ENCODE peak calls at places on chromosomes 7 and 10, in four cellular contexts. J, M, A and D are unnamed samples. For H3K4me1, the result is how much of the 10 kb centered on the place peaks cover.

GRCh38 chr7:127080576-127080975 is 172.2 kb downstream of the GRM8 start:
- DNase-seq in J (no peak), M (no peak), A (no peak), D (no peak)

GRCh38 chr10:49153971-49154370 is 20.1 kb upstream of the FAM170B start:
- DNase-seq in J (peak), M (no peak), A (no peak), D (no peak)

GRCh38 chr10:102946992-102947391 is 28.9 kb downstream of the CNNM2 start:
- DNase-seq in J (no peak), M (no peak), A (no peak), D (no peak)

GRCh38 chr7:151754142-151754590 is 122.7 kb downstream of the PRKAG2 start:
- DNase-seq in J (peak), M (no peak), A (peak), D (peak)

GRCh38 chr10:63506554-63506953 is 14.6 kb upstream of the REEP3 start:
- DNase-seq in J (no peak), M (no peak), A (no peak), D (no peak)

GRCh38 chr10:59508956-59509355 is 146.6 kb upstream of the FAM13C start:
- DNase-seq in J (no peak), M (no peak), A (no peak), D (no peak)

GRCh38 chr7:155788616-155789000 is 23.7 kb downstream of the SHH start:
- DNase-seq in J (no peak), M (no peak), A (no peak), D (no peak)

GRCh38 chr7:25732771-25733217 is 419.2 kb upstream of the NFE2L3 start:
- DNase-seq in J (no peak), M (no peak), A (no peak), D (no peak)

GRCh38 chr7:89771003-89771636 is 383.1 kb upstream of the STEAP1 start:
- DNase-seq in J (no peak), M (no peak), A (no peak), D (no peak)

GRCh38 chr7:25926439-25926838 is 225.6 kb upstream of the NFE2L3 start:
- DNase-seq in J (no peak), M (no peak), A (no peak), D (no peak)

GRCh38 chr7:149505551-149505950 is 7.9 kb upstream of the ZNF746 start:
- DNase-seq in J (no peak), M (no peak), A (no peak), D (no peak)

GRCh38 chr10:75137533-75138438 is 26.3 kb downstream of the SAMD8 start:
- DNase-seq in J (peak), M (no peak), A (no peak), D (no peak)

GRCh38 chr10:47421057-47421952 is 37.2 kb upstream of the ZNF488 start:
- DNase-seq in J (peak), M (no peak), A (no peak), D (no peak)

GRCh38 chr7:101159696-101160674 is 5.4 kb downstream of the VGF start:
- DNase-seq in J (no peak), M (no peak), A (no peak), D (no peak)

GRCh38 chr7:147081117-147081516 is 964.5 kb downstream of the CNTNAP2 start:
- DNase-seq in J (no peak), M (no peak), A (no peak), D (no peak)

GRCh38 chr7:139704308-139704879 is 73.4 kb downstream of the HIPK2 start:
- DNase-seq in J (no peak), M (no peak), A (peak), D (no peak)

GRCh38 chr7:40704172-40704571 is 569.4 kb downstream of the SUGCT start:
- DNase-seq in J (no peak), M (no peak), A (no peak), D (no peak)

GRCh38 chr7:36388423-36388822 is 1.2 kb upstream of the ANLN start:
- DNase-seq in J (no peak), M (no peak), A (no peak), D (no peak)

GRCh38 chr7:157848508-157849340 is 511.9 kb downstream of the DNAJB6 start:
- DNase-seq in J (no peak), M (no peak), A (no peak), D (no peak)

GRCh38 chr7:108613949-108614381 is 44.3 kb downstream of the DNAJB9 start:
- DNase-seq in J (no peak), M (no peak), A (no peak), D (no peak)

GRCh38 chr10:96366508-96366907 is 7.7 kb upstream of the OPALIN start:
- DNase-seq in J (peak), M (no peak), A (no peak), D (peak)

GRCh38 chr10:44356139-44357115 is 28.5 kb downstream of the CXCL12 start:
- DNase-seq in J (no peak), M (no peak), A (no peak), D (no peak)

GRCh38 chr10:71692598-71693307 is 26.8 kb downstream of the C10orf105 start:
- DNase-seq in J (no peak), M (no peak), A (no peak), D (no peak)
- H3K4me1 ChIP-seq in J (under half), M (under half), A (under half), D (under half)

GRCh38 chr7:99061001-99061779 is 82.7 kb downstream of the SMURF1 start:
- DNase-seq in J (no peak), M (no peak), A (no peak), D (no peak)
- H3K4me1 ChIP-seq in J (under half), M (under half), A (under half), D (under half)

DNA sequence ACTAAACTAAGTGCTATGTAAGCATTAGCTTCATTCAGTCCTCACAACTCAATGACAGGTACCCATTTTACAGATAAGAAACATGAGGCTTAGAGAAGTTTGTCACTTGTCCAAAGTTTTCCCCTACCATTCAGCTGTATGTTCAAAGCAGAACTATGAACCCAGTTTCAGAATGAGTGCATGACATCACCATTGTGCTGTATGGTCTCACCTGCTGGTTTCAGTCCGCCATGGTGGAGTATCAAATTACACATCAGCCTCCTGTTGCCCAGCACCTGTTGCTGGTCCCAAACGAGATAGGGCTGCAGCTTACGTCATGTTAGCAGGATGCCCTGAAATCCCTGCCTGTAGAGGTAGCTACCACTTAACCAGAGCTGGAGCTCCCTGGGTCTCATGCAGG is 95.0 kb downstream of the DYNC1I1 start:
- DNase-seq in J (no peak), M (no peak), A (no peak), D (no peak)
- H3K4me1 ChIP-seq in J (under half), M (under half), A (under half), D (under half)

DNA sequence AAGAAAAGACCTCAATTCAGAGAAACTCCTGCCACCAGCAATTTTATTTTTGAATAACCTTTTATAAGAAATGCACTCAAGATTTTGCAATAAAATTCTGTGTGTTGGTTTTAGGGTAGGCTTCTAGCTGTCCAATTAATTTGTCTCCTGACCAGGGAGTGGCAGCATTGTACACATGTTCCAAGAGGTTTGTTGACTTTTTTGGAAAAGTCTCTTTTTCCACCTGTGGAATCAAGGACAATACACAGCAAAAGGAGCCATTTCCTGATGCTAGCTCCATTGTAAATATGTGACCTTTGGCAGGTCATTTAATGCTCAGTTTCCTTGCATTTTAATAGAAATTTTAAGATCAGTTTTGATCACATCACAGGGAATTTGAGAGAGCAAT is 1.8 kb downstream of the GIMAP5 start:
- DNase-seq in J (no peak), M (no peak), A (no peak), D (no peak)
- H3K4me1 ChIP-seq in J (under half), M (half or more), A (under half), D (under half)